ENCODE peak calls at places on chromosomes 16 and 17, in nine cellular contexts. One of them, this sample, is unnamed.

GRCh38 chr17:47708312-47708863 is 14.4 kb downstream of the TBKBP1 start:
- DNase-seq in astrocyte: no peak
- DNase-seq in tibial artery: no peak
- DNase-seq in AG04450: no peak
- DNase-seq in ascending aorta: no peak
- DNase-seq in heart left ventricle: peak; percentile 17
- DNase-seq in IMR-90: no peak
- DNase-seq in fibroblast of lung: no peak
- DNase-seq in stomach: no peak
- DNase-seq in this sample: no peak

GRCh38 chr17:28711723-28712036 is at the start of gene PROCA1:
- DNase-seq in astrocyte: no peak
- DNase-seq in tibial artery: no peak
- DNase-seq in AG04450: no peak
- DNase-seq in ascending aorta: no peak
- DNase-seq in heart left ventricle: no peak
- DNase-seq in IMR-90: no peak
- DNase-seq in fibroblast of lung: no peak
- DNase-seq in stomach: no peak
- DNase-seq in this sample: no peak

GRCh38 chr17:19338031-19338990 is 24.2 kb downstream of the B9D1 start:
- DNase-seq in astrocyte: peak; percentile 16
- DNase-seq in tibial artery: no peak
- DNase-seq in AG04450: no peak
- DNase-seq in ascending aorta: peak; percentile 7
- DNase-seq in heart left ventricle: peak; percentile 74
- DNase-seq in IMR-90: peak; percentile 13
- DNase-seq in fibroblast of lung: peak; percentile 21
- DNase-seq in stomach: peak; percentile 74
- DNase-seq in this sample: no peak

GRCh38 chr17:49567871-49568694 is 7.6 kb upstream of the NXPH3 start:
- DNase-seq in astrocyte: peak; percentile 42
- DNase-seq in tibial artery: peak; percentile 96
- DNase-seq in AG04450: peak; percentile 16
- DNase-seq in ascending aorta: peak; percentile 71
- DNase-seq in heart left ventricle: peak; percentile 92
- DNase-seq in IMR-90: peak; percentile 66
- DNase-seq in fibroblast of lung: peak; percentile 62
- DNase-seq in stomach: peak; percentile 93
- DNase-seq in this sample: peak; percentile 82

GRCh38 chr16:79349803-79350202 is 250.7 kb downstream of the MAF start:
- DNase-seq in astrocyte: no peak
- DNase-seq in tibial artery: no peak
- DNase-seq in AG04450: no peak
- DNase-seq in ascending aorta: no peak
- DNase-seq in heart left ventricle: no peak
- DNase-seq in IMR-90: no peak
- DNase-seq in fibroblast of lung: no peak
- DNase-seq in stomach: no peak
- DNase-seq in this sample: no peak

GRCh38 chr17:74369221-74369620 is 1.9 kb downstream of the GPR142 start:
- DNase-seq in astrocyte: no peak
- DNase-seq in tibial artery: no peak
- DNase-seq in AG04450: no peak
- DNase-seq in ascending aorta: no peak
- DNase-seq in heart left ventricle: peak; percentile 49
- DNase-seq in IMR-90: no peak
- DNase-seq in fibroblast of lung: no peak
- DNase-seq in stomach: peak; percentile 44
- DNase-seq in this sample: peak; percentile 77

GRCh38 chr17:43814026-43814425 is 18.9 kb downstream of the MPP3 start:
- DNase-seq in astrocyte: no peak
- DNase-seq in tibial artery: no peak
- DNase-seq in AG04450: no peak
- DNase-seq in ascending aorta: no peak
- DNase-seq in heart left ventricle: no peak
- DNase-seq in IMR-90: no peak
- DNase-seq in fibroblast of lung: no peak
- DNase-seq in stomach: no peak
- DNase-seq in this sample: no peak

GRCh38 chr17:80023261-80024205 is 12.1 kb downstream of the TBC1D16 start:
- DNase-seq in astrocyte: no peak
- DNase-seq in tibial artery: no peak
- DNase-seq in AG04450: no peak
- DNase-seq in ascending aorta: no peak
- DNase-seq in heart left ventricle: no peak
- DNase-seq in IMR-90: no peak
- DNase-seq in fibroblast of lung: no peak
- DNase-seq in stomach: no peak
- DNase-seq in this sample: no peak

GRCh38 chr17:64134216-64134970 is 4.4 kb upstream of the ERN1 start:
- DNase-seq in astrocyte: no peak
- DNase-seq in tibial artery: no peak
- DNase-seq in AG04450: no peak
- DNase-seq in ascending aorta: no peak
- DNase-seq in heart left ventricle: no peak
- DNase-seq in IMR-90: no peak
- DNase-seq in fibroblast of lung: no peak
- DNase-seq in stomach: no peak
- DNase-seq in this sample: no peak

GRCh38 chr17:42182927-42183734 is 2.1 kb downstream of the HCRT start:
- DNase-seq in astrocyte: peak; percentile 23
- DNase-seq in tibial artery: no peak
- DNase-seq in AG04450: peak; percentile 4
- DNase-seq in ascending aorta: no peak
- DNase-seq in heart left ventricle: no peak
- DNase-seq in IMR-90: peak; percentile 60
- DNase-seq in fibroblast of lung: peak; percentile 44
- DNase-seq in stomach: no peak
- DNase-seq in this sample: peak; percentile 41

GRCh38 chr17:79624658-79625478 is 14.0 kb upstream of the RBFOX3 start:
- DNase-seq in astrocyte: no peak
- DNase-seq in tibial artery: peak; percentile 35
- DNase-seq in AG04450: no peak
- DNase-seq in ascending aorta: no peak
- DNase-seq in heart left ventricle: peak; percentile 13
- DNase-seq in IMR-90: no peak
- DNase-seq in fibroblast of lung: no peak
- DNase-seq in stomach: no peak
- DNase-seq in this sample: no peak

GRCh38 chr17:8753976-8754440 is 4.3 kb downstream of the SPDYE4 start:
- DNase-seq in astrocyte: no peak
- DNase-seq in tibial artery: no peak
- DNase-seq in AG04450: no peak
- DNase-seq in ascending aorta: no peak
- DNase-seq in heart left ventricle: no peak
- DNase-seq in IMR-90: peak; percentile 6
- DNase-seq in fibroblast of lung: peak; percentile 14
- DNase-seq in stomach: no peak
- DNase-seq in this sample: peak; percentile 52

GRCh38 chr16:47938272-47938671 is 217.5 kb downstream of the ABCC12 start:
- DNase-seq in astrocyte: no peak
- DNase-seq in tibial artery: no peak
- DNase-seq in AG04450: no peak
- DNase-seq in ascending aorta: no peak
- DNase-seq in heart left ventricle: no peak
- DNase-seq in IMR-90: no peak
- DNase-seq in fibroblast of lung: no peak
- DNase-seq in stomach: no peak
- DNase-seq in this sample: no peak

GRCh38 chr17:80117491-80118401 is 16.4 kb downstream of the GAA start:
- DNase-seq in astrocyte: no peak
- DNase-seq in tibial artery: no peak
- DNase-seq in AG04450: no peak
- DNase-seq in ascending aorta: no peak
- DNase-seq in heart left ventricle: no peak
- DNase-seq in IMR-90: no peak
- DNase-seq in fibroblast of lung: no peak
- DNase-seq in stomach: no peak
- DNase-seq in this sample: no peak

GRCh38 chr16:84600343-84601229 is 17.3 kb downstream of the COTL1 start:
- DNase-seq in astrocyte: no peak
- DNase-seq in tibial artery: no peak
- DNase-seq in AG04450: no peak
- DNase-seq in ascending aorta: no peak
- DNase-seq in heart left ventricle: no peak
- DNase-seq in IMR-90: peak; percentile 43
- DNase-seq in fibroblast of lung: peak; percentile 45
- DNase-seq in stomach: no peak
- DNase-seq in this sample: peak; percentile 74

GRCh38 chr16:84597518-84598390 is 20.1 kb downstream of the COTL1 start:
- DNase-seq in astrocyte: no peak
- DNase-seq in tibial artery: no peak
- DNase-seq in AG04450: no peak
- DNase-seq in ascending aorta: no peak
- DNase-seq in heart left ventricle: no peak
- DNase-seq in IMR-90: no peak
- DNase-seq in fibroblast of lung: no peak
- DNase-seq in stomach: no peak
- DNase-seq in this sample: no peak

GRCh38 chr16:84598391-84598750 is 19.5 kb downstream of the COTL1 start:
- DNase-seq in astrocyte: no peak
- DNase-seq in tibial artery: no peak
- DNase-seq in AG04450: no peak
- DNase-seq in ascending aorta: no peak
- DNase-seq in heart left ventricle: no peak
- DNase-seq in IMR-90: no peak
- DNase-seq in fibroblast of lung: no peak
- DNase-seq in stomach: no peak
- DNase-seq in this sample: no peak

GRCh38 chr16:84596801-84597517 is 20.9 kb downstream of the COTL1 start:
- DNase-seq in astrocyte: no peak
- DNase-seq in tibial artery: no peak
- DNase-seq in AG04450: no peak
- DNase-seq in ascending aorta: no peak
- DNase-seq in heart left ventricle: no peak
- DNase-seq in IMR-90: no peak
- DNase-seq in fibroblast of lung: no peak
- DNase-seq in stomach: no peak
- DNase-seq in this sample: no peak

DNA sequence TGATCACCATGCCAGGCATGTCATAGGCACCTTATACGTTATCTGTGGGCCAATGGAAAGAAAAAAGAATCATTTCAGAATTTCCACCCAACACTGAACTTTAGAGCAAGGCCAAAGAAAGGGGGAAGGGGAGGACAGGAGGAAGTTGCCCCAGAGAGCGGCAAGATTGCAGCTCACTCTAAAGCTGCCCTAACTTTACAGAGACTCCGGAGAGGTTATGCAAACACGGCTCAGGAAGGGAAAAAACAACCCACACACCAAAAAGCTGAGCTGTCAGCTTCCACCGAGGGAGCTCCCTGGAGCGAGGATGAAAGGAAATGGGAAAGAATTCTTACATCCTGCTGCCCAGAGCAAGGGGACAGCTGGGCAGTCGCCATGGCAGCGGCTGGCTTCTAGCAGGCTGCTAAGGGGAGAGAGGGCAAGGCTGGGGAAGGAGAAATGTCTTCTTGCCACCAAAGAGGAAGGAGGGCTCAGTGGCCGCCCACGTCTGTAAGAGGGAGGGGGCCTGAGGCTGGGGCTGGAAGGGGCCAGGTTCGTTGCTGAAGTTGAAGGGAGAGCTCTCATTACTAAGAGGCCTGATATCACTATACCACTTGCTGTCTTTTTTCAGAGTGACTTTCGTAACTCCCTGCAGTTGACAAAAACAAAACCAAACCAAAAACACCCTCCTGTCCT is 18.2 kb downstream of the COTL1 start:
- DNase-seq in astrocyte: peak; percentile 70
- DNase-seq in tibial artery: peak; percentile 76
- DNase-seq in AG04450: peak; percentile 45
- DNase-seq in ascending aorta: no peak
- DNase-seq in heart left ventricle: peak; percentile 73
- DNase-seq in IMR-90: peak; percentile 85
- DNase-seq in fibroblast of lung: peak; percentile 81
- DNase-seq in stomach: peak; percentile 51
- DNase-seq in this sample: peak; percentile 85
- H3K4me3 ChIP-seq in astrocyte: peak overlapping the region; percentile 27
- H3K4me3 ChIP-seq in tibial artery: no peak overlapping the region
- H3K4me3 ChIP-seq in AG04450: peak overlapping the region; percentile 46
- H3K4me3 ChIP-seq in ascending aorta: no peak overlapping the region
- H3K4me3 ChIP-seq in heart left ventricle: peak overlapping the region; percentile 9
- H3K4me3 ChIP-seq in IMR-90: peak overlapping the region; percentile 3
- H3K4me3 ChIP-seq in fibroblast of lung: peak overlapping the region; percentile 30
- H3K4me3 ChIP-seq in stomach: peak overlapping the region; percentile 11
- H3K4me3 ChIP-seq in this sample: peak overlapping the region; percentile 16

DNA sequence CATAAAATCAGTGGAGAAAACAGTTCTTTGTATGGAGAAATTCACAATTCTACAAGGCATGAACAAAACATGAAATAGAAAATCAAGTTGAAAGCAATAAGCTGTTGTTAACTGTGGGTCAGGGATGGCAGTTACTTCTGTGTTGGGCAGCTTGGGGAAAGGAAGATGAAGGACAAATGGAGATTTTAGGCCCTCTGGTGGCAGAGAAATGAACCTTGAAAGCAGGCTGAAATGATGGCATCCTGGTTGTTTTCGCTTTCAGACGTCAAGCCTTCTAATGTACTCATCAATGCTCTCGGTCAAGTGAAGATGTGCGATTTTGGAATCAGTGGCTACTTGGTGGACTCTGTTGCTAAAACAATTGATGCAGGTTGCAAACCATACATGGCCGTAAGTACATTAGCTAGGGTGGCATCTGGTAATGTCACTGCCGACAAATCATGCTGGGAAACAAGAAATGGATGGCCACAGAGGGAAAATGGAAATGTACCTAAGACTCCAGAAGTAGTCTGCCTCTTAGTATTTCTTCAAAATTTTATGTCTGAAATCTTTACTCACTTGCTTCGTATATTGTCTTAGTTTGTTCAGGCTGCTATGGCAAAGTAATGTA is 108.9 kb downstream of the MAP2K6 start:
- DNase-seq in astrocyte: peak; percentile 31
- DNase-seq in tibial artery: no peak
- DNase-seq in AG04450: peak; percentile 24
- DNase-seq in ascending aorta: no peak
- DNase-seq in heart left ventricle: no peak
- DNase-seq in IMR-90: peak; percentile 64
- DNase-seq in fibroblast of lung: peak; percentile 40
- DNase-seq in stomach: no peak
- DNase-seq in this sample: peak; percentile 69
- TF ChIP-seq CTCF in astrocyte: peak; percentile 82
- TF ChIP-seq CTCF in tibial artery: peak; percentile 74
- TF ChIP-seq CTCF in AG04450: peak; percentile 86
- TF ChIP-seq CTCF in ascending aorta: no peak
- TF ChIP-seq CTCF in heart left ventricle: peak; percentile 58
- TF ChIP-seq CTCF in IMR-90: peak; percentile 74
- TF ChIP-seq CTCF in fibroblast of lung: peak; percentile 82
- TF ChIP-seq CTCF in stomach: peak; percentile 65
- TF ChIP-seq CTCF in this sample: peak; percentile 77

GRCh38 chr16:35572186-35572585 is 2112.8 kb downstream of the TP53TG3F start:
- DNase-seq in astrocyte: no peak
- DNase-seq in tibial artery: no peak
- DNase-seq in AG04450: no peak
- DNase-seq in ascending aorta: no peak
- DNase-seq in heart left ventricle: no peak
- DNase-seq in IMR-90: no peak
- DNase-seq in fibroblast of lung: no peak
- DNase-seq in stomach: no peak
- DNase-seq in this sample: no peak
- H3K9me3 ChIP-seq in astrocyte: peaks cover 12% of the 10 kb centered on the region
- H3K9me3 ChIP-seq in tibial artery: no peaks in the 10 kb centered on the region
- H3K9me3 ChIP-seq in AG04450: peaks cover 55% of the 10 kb centered on the region
- H3K9me3 ChIP-seq in ascending aorta: peaks cover 4% of the 10 kb centered on the region
- H3K9me3 ChIP-seq in heart left ventricle: no peaks in the 10 kb centered on the region
- H3K9me3 ChIP-seq in IMR-90: peaks cover 34% of the 10 kb centered on the region
- H3K9me3 ChIP-seq in fibroblast of lung: no peaks in the 10 kb centered on the region
- H3K9me3 ChIP-seq in stomach: peaks cover 7% of the 10 kb centered on the region
- H3K9me3 ChIP-seq in this sample: peaks cover 37% of the 10 kb centered on the region

GRCh38 chr16:75109732-75110243 is 6.8 kb downstream of the LDHD start:
- DNase-seq in astrocyte: no peak
- DNase-seq in tibial artery: peak; percentile 88
- DNase-seq in AG04450: no peak
- DNase-seq in ascending aorta: no peak
- DNase-seq in heart left ventricle: peak; percentile 91
- DNase-seq in IMR-90: no peak
- DNase-seq in fibroblast of lung: no peak
- DNase-seq in stomach: peak; percentile 69
- DNase-seq in this sample: no peak
- H3K4me3 ChIP-seq in astrocyte: no peak overlapping the region
- H3K4me3 ChIP-seq in tibial artery: peak overlapping the region; percentile 17
- H3K4me3 ChIP-seq in AG04450: no peak overlapping the region
- H3K4me3 ChIP-seq in ascending aorta: peak overlapping the region; percentile 14
- H3K4me3 ChIP-seq in heart left ventricle: peak overlapping the region; percentile 43
- H3K4me3 ChIP-seq in IMR-90: no peak overlapping the region
- H3K4me3 ChIP-seq in fibroblast of lung: no peak overlapping the region
- H3K4me3 ChIP-seq in stomach: no peak overlapping the region
- H3K4me3 ChIP-seq in this sample: no peak overlapping the region